ENCODE peak calls at places on chromosomes 11 and 22, in five cellular contexts. E, V, S, H and K are unnamed samples.
A peak's percentile ranks its signal among the peaks of the same experiment; 100 is the strongest.

GRCh38 chr11:69167916-69168691 is 12.4 kb downstream of the SMIM38 start:
- DNase-seq in E (no peak), V (no peak), S (no peak), H (no peak), K (no peak)

GRCh38 chr11:71364176-71364671 is 84.0 kb downstream of the DHCR7 start:
- DNase-seq in E (no peak), V (no peak), S (no peak), H (peak; percentile 17), K (no peak)

GRCh38 chr11:48170840-48171233 is 45.8 kb upstream of the OR4B1 start:
- DNase-seq in E (peak; percentile 40), V (no peak), S (no peak), H (no peak), K (peak; percentile 35)

GRCh38 chr11:34345012-34345804 is 12.6 kb downstream of the ABTB2 start:
- DNase-seq in E (peak; percentile 96), V (no peak), S (no peak), H (peak; percentile 61), K (no peak)

GRCh38 chr11:122720482-122720881 is 65.0 kb downstream of the UBASH3B start:
- DNase-seq in E (peak; percentile 67), V (no peak), S (no peak), H (no peak), K (no peak)

GRCh38 chr11:32374261-32374711 is 61.1 kb downstream of the WT1 start:
- DNase-seq in E (no peak), V (peak; percentile 57), S (no peak), H (peak; percentile 13), K (peak; percentile 88)

GRCh38 chr11:109017489-109017888 is 352.6 kb downstream of the DDX10 start:
- DNase-seq in E (no peak), V (no peak), S (no peak), H (no peak), K (no peak)

GRCh38 chr11:46726206-46726862 is 7.3 kb downstream of the F2 start:
- DNase-seq in E (no peak), V (no peak), S (no peak), H (no peak), K (no peak)

GRCh38 chr11:60857378-60858232 is 1.9 kb upstream of the PTGDR2 start:
- DNase-seq in E (no peak), V (no peak), S (no peak), H (no peak), K (no peak)

GRCh38 chr11:126480410-126481302 is 125.2 kb downstream of the ST3GAL4 start:
- DNase-seq in E (peak; percentile 82), V (peak; percentile 94), S (peak; percentile 41), H (peak; percentile 74), K (peak; percentile 95)

GRCh38 chr11:95072948-95073347 is 6.2 kb downstream of the SRSF8 start:
- DNase-seq in E (no peak), V (no peak), S (no peak), H (no peak), K (no peak)

GRCh38 chr22:50482107-50483074 is 1.0 kb downstream of the ADM2 start:
- DNase-seq in E (no peak), V (no peak), S (no peak), H (no peak), K (no peak)

GRCh38 chr11:62427630-62428233 is 8.9 kb downstream of the SCGB1A1 start:
- DNase-seq in E (peak; percentile 74), V (no peak), S (peak; percentile 23), H (no peak), K (no peak)

GRCh38 chr11:19820100-19820499 is 107.5 kb downstream of the NAV2 start:
- DNase-seq in E (peak; percentile 83), V (no peak), S (peak; percentile 34), H (no peak), K (no peak)

GRCh38 chr11:128757886-128758612 is 64.2 kb downstream of the FLI1 start:
- DNase-seq in E (no peak), V (no peak), S (no peak), H (no peak), K (no peak)

GRCh38 chr11:61707574-61707973 is 27.4 kb downstream of the DAGLA start:
- DNase-seq in E (no peak), V (no peak), S (no peak), H (no peak), K (no peak)

GRCh38 chr11:70247710-70248072 is 22.8 kb upstream of the PPFIA1 start:
- DNase-seq in E (peak; percentile 29), V (no peak), S (no peak), H (no peak), K (no peak)

GRCh38 chr11:59674291-59674690 is 5.5 kb upstream of the PATL1 start:
- DNase-seq in E (no peak), V (no peak), S (no peak), H (no peak), K (no peak)

GRCh38 chr22:50530857-50531545 is 1.2 kb upstream of the TYMP start:
- DNase-seq in E (peak; percentile 75), V (peak; percentile 98), S (no peak), H (no peak), K (peak; percentile 75)

GRCh38 chr22:17370766-17371181 is 1.5 kb downstream of the CECR2 start:
- DNase-seq in E (no peak), V (no peak), S (no peak), H (no peak), K (no peak)

GRCh38 chr11:50423208-50423607 is 390.5 kb downstream of the OR4C45 start:
- DNase-seq in E (no peak), V (no peak), S (no peak), H (no peak), K (no peak)

GRCh38 chr11:119912214-119912613 is 183.2 kb upstream of the NECTIN1 start:
- DNase-seq in E (no peak), V (no peak), S (no peak), H (peak; percentile 62), K (no peak)

GRCh38 chr11:119134389-119134978 is 13.1 kb downstream of the HINFP start:
- DNase-seq in E (no peak), V (no peak), S (no peak), H (no peak), K (peak; percentile 37)

GRCh38 chr11:104332110-104332509 is 168.2 kb upstream of the PDGFD start:
- DNase-seq in E (no peak), V (no peak), S (no peak), H (no peak), K (no peak)

GRCh38 chr11:111870113-111870512 is 1.3 kb downstream of the ALG9 start:
- DNase-seq in E (no peak), V (no peak), S (no peak), H (no peak), K (no peak)

GRCh38 chr22:40654522-40655167 is 18.1 kb upstream of the MRTFA start:
- DNase-seq in E (peak; percentile 84), V (no peak), S (no peak), H (no peak), K (peak; percentile 21)

GRCh38 chr11:89293966-89294679 is 116.4 kb downstream of the TYR start:
- DNase-seq in E (peak; percentile 35), V (no peak), S (no peak), H (no peak), K (no peak)

GRCh38 chr11:128420943-128421342 is 166.4 kb downstream of the ETS1 start:
- DNase-seq in E (peak; percentile 96), V (no peak), S (peak; percentile 92), H (no peak), K (no peak)

GRCh38 chr22:48578138-48579034 is 1249.3 kb downstream of the BRD1 start:
- DNase-seq in E (no peak), V (no peak), S (no peak), H (no peak), K (no peak)

GRCh38 chr11:106101797-106102196 is 24.3 kb downstream of the AASDHPPT start:
- DNase-seq in E (peak; percentile 63), V (no peak), S (peak; percentile 45), H (no peak), K (no peak)

GRCh38 chr22:26462971-26463661 is 20.5 kb downstream of the HPS4 start:
- DNase-seq in E (peak; percentile 52), V (peak; percentile 59), S (no peak), H (no peak), K (no peak)

GRCh38 chr11:5247479-5248192 is 2.0 kb downstream of the HBG1 start:
- DNase-seq in E (peak; percentile 6), V (no peak), S (no peak), H (no peak), K (no peak)

GRCh38 chr22:41478473-41478872 is 9.6 kb downstream of the ACO2 start:
- DNase-seq in E (no peak), V (no peak), S (no peak), H (no peak), K (no peak)